ENCODE peak calls at places on chromosome 12, in seven cellular contexts. One of them, this sample, is unnamed.

GRCh38 chr12:14955876-14956811 is 5.3 kb downstream of the ARHGDIB start:
- ATAC-seq in activated CD4-positive, alpha-beta T cell treated with anti-CD3 and anti-CD28 coated beads for 36 hours: peak; percentile 31
- ATAC-seq in pancreas: no peak
- ATAC-seq in mucosa of descending colon: no peak
- ATAC-seq in effector memory CD8-positive, alpha-beta T cell: no peak
- ATAC-seq in esophagus mucosa: no peak
- ATAC-seq in left cardiac atrium: no peak
- ATAC-seq in this sample: no peak

GRCh38 chr12:92384571-92384970 is 238.9 kb upstream of the BTG1 start:
- ATAC-seq in activated CD4-positive, alpha-beta T cell treated with anti-CD3 and anti-CD28 coated beads for 36 hours: no peak
- ATAC-seq in pancreas: no peak
- ATAC-seq in mucosa of descending colon: no peak
- ATAC-seq in effector memory CD8-positive, alpha-beta T cell: no peak
- ATAC-seq in esophagus mucosa: no peak
- ATAC-seq in left cardiac atrium: no peak
- ATAC-seq in this sample: no peak

GRCh38 chr12:22262309-22262708 is 72.2 kb downstream of the ST8SIA1 start:
- ATAC-seq in activated CD4-positive, alpha-beta T cell treated with anti-CD3 and anti-CD28 coated beads for 36 hours: no peak
- ATAC-seq in pancreas: no peak
- ATAC-seq in mucosa of descending colon: no peak
- ATAC-seq in effector memory CD8-positive, alpha-beta T cell: no peak
- ATAC-seq in esophagus mucosa: no peak
- ATAC-seq in left cardiac atrium: no peak
- ATAC-seq in this sample: no peak

GRCh38 chr12:1933342-1933992 is 15.0 kb upstream of the CACNA2D4 start:
- ATAC-seq in activated CD4-positive, alpha-beta T cell treated with anti-CD3 and anti-CD28 coated beads for 36 hours: no peak
- ATAC-seq in pancreas: no peak
- ATAC-seq in mucosa of descending colon: no peak
- ATAC-seq in effector memory CD8-positive, alpha-beta T cell: no peak
- ATAC-seq in esophagus mucosa: no peak
- ATAC-seq in left cardiac atrium: no peak
- ATAC-seq in this sample: no peak

GRCh38 chr12:18595406-18595805 is 142.4 kb downstream of the PLCZ1 start:
- ATAC-seq in activated CD4-positive, alpha-beta T cell treated with anti-CD3 and anti-CD28 coated beads for 36 hours: no peak
- ATAC-seq in pancreas: no peak
- ATAC-seq in mucosa of descending colon: no peak
- ATAC-seq in effector memory CD8-positive, alpha-beta T cell: no peak
- ATAC-seq in esophagus mucosa: no peak
- ATAC-seq in left cardiac atrium: no peak
- ATAC-seq in this sample: no peak

GRCh38 chr12:117273091-117273490 is 82.8 kb upstream of the FBXO21 start:
- ATAC-seq in activated CD4-positive, alpha-beta T cell treated with anti-CD3 and anti-CD28 coated beads for 36 hours: no peak
- ATAC-seq in pancreas: no peak
- ATAC-seq in mucosa of descending colon: no peak
- ATAC-seq in effector memory CD8-positive, alpha-beta T cell: no peak
- ATAC-seq in esophagus mucosa: peak; percentile 39
- ATAC-seq in left cardiac atrium: no peak
- ATAC-seq in this sample: no peak

GRCh38 chr12:552466-552865 is 92.7 kb downstream of the B4GALNT3 start:
- ATAC-seq in activated CD4-positive, alpha-beta T cell treated with anti-CD3 and anti-CD28 coated beads for 36 hours: no peak
- ATAC-seq in pancreas: no peak
- ATAC-seq in mucosa of descending colon: peak; percentile 7
- ATAC-seq in effector memory CD8-positive, alpha-beta T cell: no peak
- ATAC-seq in esophagus mucosa: no peak
- ATAC-seq in left cardiac atrium: peak; percentile 74
- ATAC-seq in this sample: no peak

GRCh38 chr12:88763536-88764100 is 183.3 kb upstream of the KITLG start:
- ATAC-seq in activated CD4-positive, alpha-beta T cell treated with anti-CD3 and anti-CD28 coated beads for 36 hours: no peak
- ATAC-seq in pancreas: no peak
- ATAC-seq in mucosa of descending colon: no peak
- ATAC-seq in effector memory CD8-positive, alpha-beta T cell: no peak
- ATAC-seq in esophagus mucosa: no peak
- ATAC-seq in left cardiac atrium: no peak
- ATAC-seq in this sample: no peak

GRCh38 chr12:123949118-123949774 is 23.4 kb downstream of the CCDC92 start:
- ATAC-seq in activated CD4-positive, alpha-beta T cell treated with anti-CD3 and anti-CD28 coated beads for 36 hours: no peak
- ATAC-seq in pancreas: no peak
- ATAC-seq in mucosa of descending colon: no peak
- ATAC-seq in effector memory CD8-positive, alpha-beta T cell: no peak
- ATAC-seq in esophagus mucosa: no peak
- ATAC-seq in left cardiac atrium: peak; percentile 13
- ATAC-seq in this sample: no peak

GRCh38 chr12:108332791-108333382 is 6.2 kb downstream of the CMKLR1 start:
- ATAC-seq in activated CD4-positive, alpha-beta T cell treated with anti-CD3 and anti-CD28 coated beads for 36 hours: peak; percentile 45
- ATAC-seq in pancreas: peak; percentile 79
- ATAC-seq in mucosa of descending colon: peak; percentile 58
- ATAC-seq in effector memory CD8-positive, alpha-beta T cell: peak; percentile 83
- ATAC-seq in esophagus mucosa: peak; percentile 32
- ATAC-seq in left cardiac atrium: peak; percentile 56
- ATAC-seq in this sample: no peak

GRCh38 chr12:95909871-95910270 is 32.5 kb downstream of the CCDC38 start:
- ATAC-seq in activated CD4-positive, alpha-beta T cell treated with anti-CD3 and anti-CD28 coated beads for 36 hours: no peak
- ATAC-seq in pancreas: no peak
- ATAC-seq in mucosa of descending colon: no peak
- ATAC-seq in effector memory CD8-positive, alpha-beta T cell: no peak
- ATAC-seq in esophagus mucosa: no peak
- ATAC-seq in left cardiac atrium: no peak
- ATAC-seq in this sample: no peak

GRCh38 chr12:108526482-108527234 is 11.6 kb downstream of the FICD start:
- ATAC-seq in activated CD4-positive, alpha-beta T cell treated with anti-CD3 and anti-CD28 coated beads for 36 hours: no peak
- ATAC-seq in pancreas: no peak
- ATAC-seq in mucosa of descending colon: no peak
- ATAC-seq in effector memory CD8-positive, alpha-beta T cell: no peak
- ATAC-seq in esophagus mucosa: no peak
- ATAC-seq in left cardiac atrium: no peak
- ATAC-seq in this sample: no peak

GRCh38 chr12:120914794-120915193 is 10.6 kb upstream of the SPPL3 start:
- ATAC-seq in activated CD4-positive, alpha-beta T cell treated with anti-CD3 and anti-CD28 coated beads for 36 hours: no peak
- ATAC-seq in pancreas: no peak
- ATAC-seq in mucosa of descending colon: no peak
- ATAC-seq in effector memory CD8-positive, alpha-beta T cell: no peak
- ATAC-seq in esophagus mucosa: peak; percentile 98
- ATAC-seq in left cardiac atrium: no peak
- ATAC-seq in this sample: no peak

GRCh38 chr12:115404761-115405470 is 720.9 kb upstream of the TBX3 start:
- ATAC-seq in activated CD4-positive, alpha-beta T cell treated with anti-CD3 and anti-CD28 coated beads for 36 hours: no peak
- ATAC-seq in pancreas: no peak
- ATAC-seq in mucosa of descending colon: no peak
- ATAC-seq in effector memory CD8-positive, alpha-beta T cell: no peak
- ATAC-seq in esophagus mucosa: no peak
- ATAC-seq in left cardiac atrium: no peak
- ATAC-seq in this sample: no peak

GRCh38 chr12:117226505-117226904 is 36.2 kb upstream of the FBXO21 start:
- ATAC-seq in activated CD4-positive, alpha-beta T cell treated with anti-CD3 and anti-CD28 coated beads for 36 hours: no peak
- ATAC-seq in pancreas: no peak
- ATAC-seq in mucosa of descending colon: no peak
- ATAC-seq in effector memory CD8-positive, alpha-beta T cell: no peak
- ATAC-seq in esophagus mucosa: peak; percentile 79
- ATAC-seq in left cardiac atrium: no peak
- ATAC-seq in this sample: peak; percentile 60

GRCh38 chr12:120783197-120783596 is 57.6 kb downstream of the ACADS start:
- ATAC-seq in activated CD4-positive, alpha-beta T cell treated with anti-CD3 and anti-CD28 coated beads for 36 hours: peak; percentile 92
- ATAC-seq in pancreas: no peak
- ATAC-seq in mucosa of descending colon: no peak
- ATAC-seq in effector memory CD8-positive, alpha-beta T cell: peak; percentile 29
- ATAC-seq in esophagus mucosa: peak; percentile 23
- ATAC-seq in left cardiac atrium: no peak
- ATAC-seq in this sample: peak; percentile 85

GRCh38 chr12:27534060-27534764 is 10.2 kb downstream of the PPFIBP1 start:
- ATAC-seq in activated CD4-positive, alpha-beta T cell treated with anti-CD3 and anti-CD28 coated beads for 36 hours: peak; percentile 84
- ATAC-seq in pancreas: no peak
- ATAC-seq in mucosa of descending colon: no peak
- ATAC-seq in effector memory CD8-positive, alpha-beta T cell: peak; percentile 82
- ATAC-seq in esophagus mucosa: no peak
- ATAC-seq in left cardiac atrium: no peak
- ATAC-seq in this sample: peak; percentile 85

GRCh38 chr12:76688627-76689026 is 75.3 kb upstream of the ZDHHC17 start:
- ATAC-seq in activated CD4-positive, alpha-beta T cell treated with anti-CD3 and anti-CD28 coated beads for 36 hours: peak; percentile 36
- ATAC-seq in pancreas: no peak
- ATAC-seq in mucosa of descending colon: no peak
- ATAC-seq in effector memory CD8-positive, alpha-beta T cell: no peak
- ATAC-seq in esophagus mucosa: no peak
- ATAC-seq in left cardiac atrium: no peak
- ATAC-seq in this sample: no peak

This sample was measured in activated T-helper 17 cell treated with anti-CD3 and anti-CD28 coated beads, Interleukin-2, amount 50 U/mL, for 72 hours.